ENCODE peak calls at places on chromosomes 1 and 21, in seven cellular contexts. C is heart right ventricle, Z is kidney epithelial cell, E is right lobe of liver, X is stomach, K is left ventricle myocardium inferior, F is prostate gland. U is an unnamed sample.

GRCh38 chr1:230977781-230978490 is 725 bp downstream of the TTC13 start:
- DNase-seq in C (peak), Z (no peak), E (peak), X (peak), K (peak), F (peak), U (peak)

GRCh38 chr1:155218854-155219591 is 10.5 kb downstream of the MTX1 start:
- DNase-seq in C (peak), Z (no peak), E (no peak), X (no peak), K (no peak), F (peak), U (peak)

GRCh38 chr1:77891200-77891599 is 2.8 kb downstream of the NEXN start:
- DNase-seq in C (no peak), Z (no peak), E (no peak), X (no peak), K (no peak), F (no peak), U (no peak)

GRCh38 chr1:217881131-217881543 is 250.0 kb downstream of the SPATA17 start:
- DNase-seq in C (no peak), Z (no peak), E (no peak), X (no peak), K (no peak), F (no peak), U (peak)

GRCh38 chr1:156460525-156460924 is 40.0 kb downstream of the MEF2D start:
- DNase-seq in C (no peak), Z (no peak), E (no peak), X (no peak), K (no peak), F (no peak), U (no peak)

GRCh38 chr1:118246646-118247045 is 61.6 kb upstream of the SPAG17 start:
- DNase-seq in C (no peak), Z (no peak), E (no peak), X (no peak), K (no peak), F (no peak), U (no peak)

GRCh38 chr1:29974345-29974744 is 738.0 kb downstream of the PTPRU start:
- DNase-seq in C (no peak), Z (peak), E (no peak), X (no peak), K (no peak), F (no peak), U (peak)

GRCh38 chr1:60875139-60875538 is 207.2 kb upstream of the NFIA start:
- DNase-seq in C (no peak), Z (no peak), E (no peak), X (no peak), K (no peak), F (no peak), U (peak)

GRCh38 chr1:28819020-28819419 is 7.0 kb downstream of the OPRD1 start:
- DNase-seq in C (no peak), Z (no peak), E (no peak), X (no peak), K (no peak), F (no peak), U (no peak)

GRCh38 chr1:168083456-168084325 is 53.0 kb downstream of the GPR161 start:
- DNase-seq in C (no peak), Z (no peak), E (no peak), X (no peak), K (no peak), F (no peak), U (no peak)

GRCh38 chr1:3072178-3072947 is 3.4 kb downstream of the PRDM16 start:
- DNase-seq in C (no peak), Z (no peak), E (no peak), X (peak), K (peak), F (no peak), U (no peak)

GRCh38 chr1:158112994-158113758 is 67.5 kb upstream of the CD1D start:
- DNase-seq in C (no peak), Z (no peak), E (no peak), X (no peak), K (peak), F (no peak), U (peak)

GRCh38 chr1:10181154-10181553 is 29.2 kb upstream of the KIF1B start:
- DNase-seq in C (no peak), Z (no peak), E (no peak), X (no peak), K (no peak), F (no peak), U (peak)

GRCh38 chr1:234089396-234089795 is 184.9 kb downstream of the SLC35F3 start:
- DNase-seq in C (no peak), Z (no peak), E (no peak), X (no peak), K (no peak), F (no peak), U (no peak)

GRCh38 chr1:204889681-204890373 is 19.2 kb downstream of the NFASC start:
- DNase-seq in C (peak), Z (no peak), E (no peak), X (no peak), K (no peak), F (no peak), U (peak)

GRCh38 chr1:234965128-234965527 is 163.5 kb downstream of the TOMM20 start:
- DNase-seq in C (no peak), Z (no peak), E (peak), X (no peak), K (no peak), F (no peak), U (no peak)

GRCh38 chr21:38619865-38620513 is 121.7 kb upstream of the ERG start:
- DNase-seq in C (peak), Z (no peak), E (no peak), X (no peak), K (peak), F (peak), U (peak)

GRCh38 chr1:203219171-203219570 is 10.3 kb downstream of the CHIT1 start:
- DNase-seq in C (no peak), Z (no peak), E (no peak), X (no peak), K (no peak), F (no peak), U (no peak)

GRCh38 chr1:234998174-234998741 is 130.4 kb downstream of the TOMM20 start:
- DNase-seq in C (peak), Z (peak), E (peak), X (peak), K (peak), F (peak), U (peak)

GRCh38 chr21:39164523-39164922 is 18.7 kb downstream of the PSMG1 start:
- DNase-seq in C (no peak), Z (no peak), E (no peak), X (no peak), K (no peak), F (no peak), U (no peak)

GRCh38 chr1:247435026-247435770 is 19.2 kb downstream of the NLRP3 start:
- DNase-seq in C (no peak), Z (no peak), E (no peak), X (no peak), K (no peak), F (no peak), U (no peak)

GRCh38 chr1:23527366-23527765 is 3.7 kb downstream of the E2F2 start:
- DNase-seq in C (no peak), Z (no peak), E (no peak), X (no peak), K (no peak), F (no peak), U (no peak)

GRCh38 chr1:23530089-23530749 is 814 bp downstream of the E2F2 start:
- DNase-seq in C (no peak), Z (no peak), E (no peak), X (no peak), K (no peak), F (no peak), U (no peak)

GRCh38 chr1:23528245-23528978 is 2.6 kb downstream of the E2F2 start:
- DNase-seq in C (peak), Z (peak), E (peak), X (peak), K (peak), F (peak), U (peak)

GRCh38 chr1:23530750-23531651 is at the start of gene E2F2:
- DNase-seq in C (peak), Z (no peak), E (peak), X (peak), K (peak), F (peak), U (peak)

DNA sequence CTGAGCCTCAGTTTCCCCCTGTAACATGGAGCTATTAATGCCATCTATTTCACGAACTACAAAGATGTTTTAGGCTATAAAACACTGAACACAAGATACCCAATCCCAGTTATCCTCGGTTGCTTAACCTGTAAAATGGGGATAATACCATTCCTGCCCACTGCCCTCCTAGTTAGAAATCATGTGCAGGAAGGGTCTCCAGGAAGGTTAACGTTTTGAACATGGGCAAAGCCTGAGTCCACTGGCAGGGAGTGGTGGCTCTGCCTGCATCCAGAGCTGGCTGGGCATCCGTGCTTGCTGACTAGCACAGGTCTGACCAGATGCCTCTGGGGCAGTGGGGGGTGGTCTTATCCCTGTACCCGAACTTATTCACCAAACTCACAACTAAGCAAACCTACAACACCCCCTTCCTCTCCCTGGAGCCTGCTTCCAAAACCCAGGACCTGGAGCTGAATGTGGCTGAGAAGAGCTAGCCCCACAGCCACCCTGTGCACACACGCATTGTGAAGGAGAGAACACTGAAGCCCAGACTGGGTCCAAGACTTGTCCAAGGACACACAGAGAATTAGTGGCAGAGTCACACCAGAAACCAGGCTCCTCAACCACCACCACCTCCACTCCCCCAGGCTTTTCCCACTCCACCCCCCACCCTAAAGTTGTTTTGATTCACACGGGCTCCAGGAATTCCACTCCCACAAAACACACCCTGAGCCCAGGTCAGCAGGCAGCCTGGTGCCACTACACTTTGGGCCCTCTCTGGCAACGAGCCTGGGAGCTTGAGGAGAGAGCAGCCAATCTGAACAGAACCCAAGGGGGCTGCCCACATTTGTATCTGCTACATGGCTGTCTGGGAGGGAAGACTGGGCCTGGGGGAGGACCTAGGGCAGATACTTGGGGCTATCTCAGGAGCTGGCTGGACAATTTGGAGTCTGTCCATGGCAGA is 1.6 kb downstream of the E2F2 start:
- DNase-seq in C (no peak), Z (no peak), E (no peak), X (no peak), K (no peak), F (no peak), U (no peak)
- H3K4me3 ChIP-seq in C (no peak), Z (peak), E (no peak), X (peak), K (peak), F (no peak), U (peak)

DNA sequence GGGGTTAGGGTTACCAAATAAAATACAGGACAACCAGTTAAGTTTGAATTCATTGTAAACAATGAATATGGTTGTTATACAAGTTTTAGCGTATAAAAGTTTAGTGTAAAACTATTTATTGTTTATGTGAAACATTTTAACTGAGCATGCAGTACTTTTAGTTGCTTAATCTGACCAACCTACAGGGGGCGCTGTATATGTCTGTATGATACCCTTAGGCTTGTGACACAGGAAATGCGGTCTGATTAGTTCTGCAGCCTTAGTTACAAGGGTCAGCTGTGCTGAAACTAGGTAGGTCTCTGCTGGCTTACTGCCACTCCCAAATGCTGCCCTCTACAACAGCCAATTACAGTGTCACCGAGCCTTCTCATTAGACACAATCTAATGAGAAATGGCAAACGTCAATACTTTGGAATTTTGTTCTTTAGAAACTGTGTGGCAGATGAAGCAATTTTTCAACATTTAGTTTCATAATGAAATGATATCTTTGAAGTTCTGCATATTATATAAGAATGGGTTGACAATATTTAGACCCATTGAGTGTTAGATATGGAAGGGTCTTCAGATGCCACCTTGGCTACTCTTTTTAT is 56.2 kb downstream of the NTNG1 start:
- DNase-seq in C (no peak), Z (no peak), E (no peak), X (no peak), K (no peak), F (no peak), U (peak)
- TF ChIP-seq CTCF in C (peak), Z (peak), E (no peak), X (no peak), K (no peak), F (peak), U (peak)

DNA sequence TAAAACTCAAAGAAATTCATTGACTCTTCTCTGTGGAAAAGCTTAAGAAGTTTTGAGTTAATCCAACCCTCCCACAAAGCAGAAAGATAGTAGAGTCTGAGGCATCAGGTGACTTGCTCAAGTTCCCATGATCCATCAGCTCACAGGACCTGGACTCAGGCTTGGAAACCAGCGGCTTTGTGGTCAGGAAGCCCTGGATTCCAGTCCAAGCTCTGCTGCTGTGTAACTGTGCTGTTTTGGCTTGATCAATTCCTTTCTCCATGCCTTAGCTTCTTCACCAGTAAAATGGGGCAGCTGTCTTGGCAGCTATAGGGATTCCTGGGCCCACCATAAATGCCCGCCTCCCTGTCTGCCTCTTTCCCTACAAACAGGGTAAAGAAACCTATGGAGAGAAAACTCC is 180.2 kb downstream of the HIVEP3 start:
- DNase-seq in C (no peak), Z (no peak), E (no peak), X (no peak), K (no peak), F (no peak), U (peak)
- H3K4me3 ChIP-seq in C (no peak), Z (no peak), E (no peak), X (no peak), K (peak), F (no peak), U (no peak)

GRCh38 chr1:109877320-109877771 is 33.3 kb upstream of the CSF1 start:
- DNase-seq in C (peak), Z (peak), E (peak), X (peak), K (peak), F (no peak), U (peak)
- TF ChIP-seq CTCF in C (peak), Z (peak), E (no peak), X (no peak), K (peak), F (no peak), U (peak)

GRCh38 chr1:58577676-58578073 is 623 bp upstream of the TACSTD2 start:
- DNase-seq in C (no peak), Z (no peak), E (no peak), X (no peak), K (no peak), F (no peak), U (no peak)
- H3K4me3 ChIP-seq in C (peak), Z (peak), E (no peak), X (peak), K (peak), F (peak), U (no peak)

GRCh38 chr1:183308719-183309118 is 109.5 kb downstream of the NMNAT2 start:
- DNase-seq in C (no peak), Z (no peak), E (no peak), X (no peak), K (no peak), F (no peak), U (no peak)

GRCh38 chr1:183304466-183305122 is 113.6 kb downstream of the NMNAT2 start:
- DNase-seq in C (peak), Z (no peak), E (no peak), X (no peak), K (no peak), F (no peak), U (no peak)

GRCh38 chr1:183303325-183303645 is 114.9 kb downstream of the NMNAT2 start:
- DNase-seq in C (no peak), Z (no peak), E (no peak), X (no peak), K (no peak), F (no peak), U (no peak)

GRCh38 chr1:183303901-183304300 is 114.3 kb downstream of the NMNAT2 start:
- DNase-seq in C (no peak), Z (no peak), E (no peak), X (no peak), K (no peak), F (no peak), U (peak)

DNA sequence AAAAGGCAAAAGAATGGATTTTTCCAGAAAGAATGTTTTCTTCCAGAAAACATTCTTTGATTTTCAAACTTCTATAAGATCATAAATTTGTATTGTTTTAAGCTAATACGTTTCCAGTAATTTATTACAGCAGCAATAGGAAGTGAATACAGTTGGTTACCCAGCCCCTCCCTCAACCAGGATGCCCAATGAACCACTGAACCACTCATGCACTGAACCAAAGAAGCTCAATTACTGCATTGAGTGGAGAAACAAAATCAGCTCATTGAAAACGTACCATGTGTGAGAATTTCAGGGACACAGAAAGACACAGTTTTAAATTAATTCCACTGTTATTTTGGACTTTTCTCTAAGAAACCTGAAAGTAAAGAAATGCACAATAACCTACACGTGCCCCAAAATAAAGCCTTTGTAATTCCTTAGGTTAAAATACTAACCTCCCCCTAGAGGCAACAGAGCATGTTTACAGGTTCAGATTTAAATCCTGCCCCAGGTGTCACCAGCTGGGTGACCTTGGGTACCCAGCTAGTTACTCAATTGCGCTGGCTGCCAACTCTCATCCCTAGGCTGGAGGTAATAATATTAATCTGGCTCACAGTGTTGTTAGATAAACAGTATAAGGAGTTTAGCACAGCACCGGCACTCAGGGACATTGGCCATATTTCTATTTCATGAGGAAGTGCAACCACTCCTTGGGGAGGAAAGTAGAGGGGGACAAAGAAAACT is 111.7 kb downstream of the NMNAT2 start:
- DNase-seq in C (peak), Z (no peak), E (peak), X (no peak), K (peak), F (no peak), U (no peak)
- TF ChIP-seq CTCF in C (peak), Z (peak), E (peak), X (no peak), K (peak), F (no peak), U (peak)

GRCh38 chr1:227214170-227214569 is 104.1 kb downstream of the CDC42BPA start:
- DNase-seq in C (no peak), Z (no peak), E (no peak), X (no peak), K (no peak), F (no peak), U (no peak)

GRCh38 chr1:227210604-227211003 is 107.7 kb downstream of the CDC42BPA start:
- DNase-seq in C (no peak), Z (no peak), E (no peak), X (no peak), K (no peak), F (no peak), U (no peak)

GRCh38 chr1:227215863-227216510 is 102.3 kb downstream of the CDC42BPA start:
- DNase-seq in C (no peak), Z (no peak), E (no peak), X (no peak), K (no peak), F (no peak), U (peak)

GRCh38 chr1:227213426-227213825 is 104.9 kb downstream of the CDC42BPA start:
- DNase-seq in C (no peak), Z (no peak), E (no peak), X (no peak), K (no peak), F (no peak), U (no peak)

DNA sequence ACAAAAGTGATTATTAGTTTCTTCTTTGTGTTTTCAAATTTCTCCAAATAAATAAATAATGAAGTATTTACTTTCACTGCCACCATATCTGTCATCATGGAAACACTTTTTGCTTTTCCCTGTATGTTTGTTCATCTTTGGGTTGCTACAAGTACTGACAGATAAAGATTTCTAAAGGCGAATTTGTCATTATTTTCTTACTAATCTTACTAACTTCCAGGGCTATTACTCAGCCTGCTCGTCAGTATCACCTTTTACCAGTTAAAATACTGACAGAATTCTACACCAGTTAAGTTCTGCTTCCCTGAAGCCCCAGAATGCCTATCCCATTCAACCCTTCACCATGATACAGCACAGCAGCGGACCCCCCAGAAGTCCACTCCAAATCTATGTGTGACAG is 106.1 kb downstream of the CDC42BPA start:
- DNase-seq in C (no peak), Z (no peak), E (no peak), X (no peak), K (no peak), F (no peak), U (no peak)
- H3K4me3 ChIP-seq in C (no peak), Z (no peak), E (no peak), X (no peak), K (no peak), F (no peak), U (no peak)

GRCh38 chr1:37342736-37343135 is 131.6 kb upstream of the ZC3H12A start:
- DNase-seq in C (no peak), Z (no peak), E (no peak), X (no peak), K (no peak), F (no peak), U (no peak)
- TF ChIP-seq CTCF in C (no peak), Z (no peak), E (no peak), X (no peak), K (no peak), F (no peak), U (no peak)

GRCh38 chr1:185998391-185998790 is 264.2 kb downstream of the HMCN1 start:
- DNase-seq in C (no peak), Z (no peak), E (no peak), X (no peak), K (no peak), F (no peak), U (no peak)
- H3K4me3 ChIP-seq in C (no peak), Z (no peak), E (no peak), X (no peak), K (no peak), F (no peak), U (no peak)